ENCODE peak calls at places on chromosomes 1 and 21, in four cellular contexts. J is H1, X is K562, I is HepG2. N is an unnamed sample.

GRCh38 chr1:231091853-231092301 is 51.8 kb upstream of the FAM89A start:
- DNase-seq in J (peak), I (peak), X (peak), N (peak)

GRCh38 chr1:163472267-163472666 is 150.5 kb downstream of the NUF2 start:
- DNase-seq in J (no peak), X (no peak), I (no peak), N (no peak)

GRCh38 chr1:198679535-198680173 is 40.8 kb downstream of the PTPRC start:
- DNase-seq in X (no peak), J (no peak), I (no peak), N (no peak)

GRCh38 chr1:25538165-25538860 is 5.1 kb upstream of the LDLRAP1 start:
- DNase-seq in I (no peak), X (no peak), J (no peak), N (peak)

GRCh38 chr1:31587720-31588423 is 11.6 kb downstream of the TINAGL1 start:
- DNase-seq in X (peak), J (no peak), I (peak), N (peak)

GRCh38 chr1:29991025-29991424 is 732.4 kb downstream of the MATN1 start:
- DNase-seq in J (no peak), X (peak), I (no peak), N (no peak)

GRCh38 chr1:111516008-111516535 is 12.6 kb upstream of the ADORA3 start:
- DNase-seq in J (peak), X (peak), I (no peak), N (no peak)

GRCh38 chr1:25135903-25136302 is 96.4 kb downstream of the SYF2 start:
- DNase-seq in J (no peak), X (peak), I (no peak), N (no peak)

GRCh38 chr21:45310446-45310845 is 22.8 kb upstream of the POFUT2 start:
- DNase-seq in I (no peak), J (no peak), X (no peak), N (no peak)

GRCh38 chr1:20322825-20323612 is 32.3 kb downstream of the VWA5B1 start:
- DNase-seq in X (no peak), I (no peak), J (no peak), N (no peak)

GRCh38 chr1:151416231-151416630 is 16.9 kb downstream of the PSMB4 start:
- DNase-seq in X (no peak), I (no peak), J (no peak), N (no peak)

GRCh38 chr1:44338136-44338535 is 16.9 kb downstream of the ERI3 start:
- DNase-seq in X (no peak), J (no peak), I (peak), N (no peak)

GRCh38 chr1:205665216-205665757 is 15.0 kb downstream of the SLC45A3 start:
- DNase-seq in X (no peak), I (no peak), J (no peak), N (no peak)

GRCh38 chr1:244046907-244047738 is 4.0 kb upstream of the ZBTB18 start:
- DNase-seq in X (no peak), I (no peak), J (no peak), N (no peak)

DNA sequence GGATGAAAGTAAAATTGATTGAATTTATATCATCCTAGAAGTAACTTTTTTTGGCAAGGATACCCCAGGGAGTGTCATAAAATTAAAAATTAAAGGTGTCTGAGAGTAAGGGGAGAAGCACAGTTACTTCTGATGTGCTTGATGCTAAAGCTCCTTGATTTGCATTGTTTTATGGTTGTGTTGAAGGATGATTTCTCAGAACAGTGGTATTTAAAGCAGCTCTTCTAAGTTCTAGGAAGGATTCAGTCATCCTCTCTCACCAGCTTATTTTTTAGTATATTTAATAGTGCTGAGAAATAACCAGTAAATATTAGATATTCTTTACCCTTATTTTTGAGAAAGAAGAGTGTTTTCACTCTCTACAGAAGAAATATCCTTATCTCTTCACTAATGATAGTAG is 93.0 kb downstream of the FGGY start:
- DNase-seq in X (no peak), I (no peak), J (no peak), N (no peak)
- TF ChIP-seq POLR2A in X (no peak), I (no peak), J (no peak), N (no peak)

GRCh38 chr1:152906023-152906565 is 2.3 kb upstream of the IVL start:
- DNase-seq in X (no peak), J (no peak), I (no peak), N (no peak)
- TF ChIP-seq RNF2 in X (no peak), J (no peak), I (no peak), N (no peak)

GRCh38 chr1:247332215-247332900 is 691 bp upstream of the ZNF496 start:
- DNase-seq in I (no peak), X (peak), J (no peak), N (peak)
- TF ChIP-seq POLR2A in I (no peak), X (no peak), J (no peak), N (no peak)

DNA sequence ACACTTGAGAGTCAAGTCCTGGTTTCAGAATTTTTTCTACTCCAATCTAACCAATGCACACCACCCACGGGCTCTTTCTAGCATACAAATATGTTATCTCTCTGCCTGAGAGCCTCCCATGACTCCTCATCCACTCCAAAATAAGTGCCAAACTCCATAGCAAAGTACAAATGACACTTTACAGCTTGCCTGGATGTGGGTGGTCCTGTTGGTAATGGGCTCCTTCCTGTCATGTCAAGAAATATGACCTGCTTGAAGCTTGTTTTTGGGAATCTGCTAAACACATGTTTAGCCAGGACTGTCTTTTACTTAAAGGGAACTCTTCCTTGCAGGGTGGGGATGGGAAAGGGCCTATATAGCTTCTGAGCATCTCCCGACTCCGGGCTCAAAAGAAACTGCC is 6.3 kb upstream of the IGFN1 start:
- DNase-seq in J (no peak), I (no peak), X (no peak), N (no peak)
- TF ChIP-seq RNF2 in J (no peak), I (no peak), X (no peak), N (no peak)